ENCODE peak calls at places on chromosome 1, in seven cellular contexts. A is endothelial cell of umbilical vein, P is Karpas-422, X is hepatocyte, R is PC-9, E is astrocyte, C is mammary epithelial cell. M is an unnamed sample.

GRCh38 chr1:37482004-37482785 is 7.8 kb downstream of the ZC3H12A start:
- DNase-seq in A (no peak), P (no peak), X (no peak), R (no peak), E (no peak), C (no peak), M (no peak)

GRCh38 chr1:94550800-94551241 is 9.3 kb upstream of the F3 start:
- DNase-seq in A (no peak), P (no peak), X (peak; percentile 74), R (no peak), E (no peak), C (no peak), M (no peak)

GRCh38 chr1:219990782-219991510 is 55.4 kb downstream of the EPRS1 start:
- DNase-seq in A (peak; percentile 58), P (peak; percentile 70), X (peak; percentile 57), R (no peak), E (peak; percentile 14), C (peak; percentile 23), M (peak; percentile 61)

GRCh38 chr1:176205322-176205914 is 1.7 kb downstream of the COP1 start:
- DNase-seq in A (peak; percentile 56), P (peak; percentile 56), X (no peak), R (peak; percentile 43), E (peak; percentile 1), C (peak; percentile 32), M (peak; percentile 23)

GRCh38 chr1:93904228-93904627 is 5.0 kb downstream of the GCLM start:
- DNase-seq in A (peak; percentile 12), P (peak; percentile 51), X (no peak), R (peak; percentile 28), E (no peak), C (peak; percentile 2), M (peak; percentile 34)

GRCh38 chr1:230385173-230385480 is 41.0 kb downstream of the PGBD5 start:
- DNase-seq in A (no peak), P (no peak), X (no peak), R (no peak), E (no peak), C (no peak), M (no peak)

GRCh38 chr1:7265771-7266371 is 480.6 kb downstream of the CAMTA1 start:
- DNase-seq in A (peak; percentile 70), P (peak; percentile 75), X (peak; percentile 67), R (no peak), E (peak; percentile 93), C (peak; percentile 98), M (peak; percentile 94)

GRCh38 chr1:151547119-151547899 is 7.2 kb downstream of the TUFT1 start:
- DNase-seq in A (peak; percentile 60), P (no peak), X (peak; percentile 82), R (peak; percentile 99), E (peak; percentile 96), C (peak; percentile 93), M (peak; percentile 80)

GRCh38 chr1:171506525-171507304 is 21.4 kb downstream of the PRRC2C start:
- DNase-seq in A (peak; percentile 41), P (no peak), X (no peak), R (no peak), E (peak; percentile 30), C (no peak), M (peak; percentile 36)

GRCh38 chr1:14735861-14736260 is 137.4 kb downstream of the KAZN start:
- DNase-seq in A (no peak), P (no peak), X (no peak), R (no peak), E (no peak), C (no peak), M (no peak)

GRCh38 chr1:3671371-3672180 is 19.3 kb downstream of the TP73 start:
- DNase-seq in A (no peak), P (no peak), X (no peak), R (peak; percentile 47), E (no peak), C (no peak), M (no peak)

GRCh38 chr1:221822591-221822990 is 80.7 kb upstream of the DUSP10 start:
- DNase-seq in A (no peak), P (no peak), X (no peak), R (no peak), E (no peak), C (no peak), M (no peak)

GRCh38 chr1:60825593-60825992 is 256.8 kb upstream of the NFIA start:
- DNase-seq in A (peak; percentile 80), P (peak; percentile 43), X (no peak), R (no peak), E (no peak), C (no peak), M (no peak)

GRCh38 chr1:201728731-201729130 is 100.2 kb upstream of the IPO9 start:
- DNase-seq in A (no peak), P (no peak), X (no peak), R (no peak), E (no peak), C (no peak), M (no peak)

GRCh38 chr1:233373226-233373625 is 45.7 kb downstream of the MAP3K21 start:
- DNase-seq in A (no peak), P (no peak), X (no peak), R (no peak), E (no peak), C (no peak), M (peak; percentile 25)

GRCh38 chr1:94731891-94732290 is 88.3 kb upstream of the SLC44A3 start:
- DNase-seq in A (no peak), P (no peak), X (no peak), R (no peak), E (peak; percentile 43), C (no peak), M (no peak)

DNA sequence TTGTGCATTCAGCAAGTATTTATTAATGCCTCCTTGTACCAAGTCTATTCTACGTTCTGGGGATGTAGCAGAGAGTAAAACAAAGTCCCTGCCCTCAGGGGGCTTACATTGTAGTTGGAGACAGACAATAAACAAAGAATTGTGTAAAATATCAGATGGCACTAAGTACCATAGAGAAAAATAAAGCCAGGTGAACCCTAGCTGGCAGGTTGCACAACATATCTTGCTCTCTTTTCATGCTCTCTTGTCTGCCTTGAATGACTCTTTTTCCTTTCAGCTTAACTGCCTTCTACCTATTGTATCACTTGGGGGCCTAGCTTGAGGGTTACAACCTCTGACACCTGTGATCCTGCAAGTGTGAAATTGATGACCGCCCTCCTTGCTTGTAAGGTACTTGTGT is 20.7 kb upstream of the FASLG start:
- DNase-seq in A (no peak), P (no peak), X (no peak), R (no peak), E (no peak), C (peak; percentile 26), M (no peak)
- H3K4me2 ChIP-seq in A (no peak overlapping the region), P (no peak overlapping the region), X (no peak overlapping the region), R (peak overlapping the region; percentile 71), E (peak overlapping the region; percentile 80), C (peak overlapping the region; percentile 71), M (peak overlapping the region; percentile 64)

DNA sequence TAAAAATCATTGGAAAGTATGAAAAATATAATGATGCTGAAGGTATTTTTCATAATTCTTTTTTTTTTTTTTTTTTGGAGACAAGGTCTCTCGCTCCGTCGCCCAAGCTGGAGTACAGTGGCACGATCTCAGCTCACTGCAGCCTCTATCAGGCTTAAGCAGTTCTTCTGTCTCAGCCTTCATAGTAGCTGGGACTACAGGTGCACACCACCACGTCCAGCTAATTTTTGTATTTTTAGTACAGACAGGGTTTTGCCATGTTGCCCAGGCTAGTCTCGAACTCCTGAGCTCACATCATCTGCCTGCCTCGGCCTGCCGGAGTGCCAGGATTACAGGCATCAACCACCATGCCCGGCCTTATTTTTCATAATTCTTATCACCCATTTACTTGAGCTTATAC is 13.3 kb downstream of the SMAP2 start:
- DNase-seq in A (no peak), P (no peak), X (no peak), R (no peak), E (no peak), C (no peak), M (no peak)
- H3K4me1 ChIP-seq in A (peaks cover 8% of the 10 kb centered on the region), P (peaks cover 64% of the 10 kb centered on the region), X (peaks cover 58% of the 10 kb centered on the region), R (peaks cover 6% of the 10 kb centered on the region), E (peaks cover 6% of the 10 kb centered on the region), C (peaks cover 6% of the 10 kb centered on the region), M (peaks cover 33% of the 10 kb centered on the region)

DNA sequence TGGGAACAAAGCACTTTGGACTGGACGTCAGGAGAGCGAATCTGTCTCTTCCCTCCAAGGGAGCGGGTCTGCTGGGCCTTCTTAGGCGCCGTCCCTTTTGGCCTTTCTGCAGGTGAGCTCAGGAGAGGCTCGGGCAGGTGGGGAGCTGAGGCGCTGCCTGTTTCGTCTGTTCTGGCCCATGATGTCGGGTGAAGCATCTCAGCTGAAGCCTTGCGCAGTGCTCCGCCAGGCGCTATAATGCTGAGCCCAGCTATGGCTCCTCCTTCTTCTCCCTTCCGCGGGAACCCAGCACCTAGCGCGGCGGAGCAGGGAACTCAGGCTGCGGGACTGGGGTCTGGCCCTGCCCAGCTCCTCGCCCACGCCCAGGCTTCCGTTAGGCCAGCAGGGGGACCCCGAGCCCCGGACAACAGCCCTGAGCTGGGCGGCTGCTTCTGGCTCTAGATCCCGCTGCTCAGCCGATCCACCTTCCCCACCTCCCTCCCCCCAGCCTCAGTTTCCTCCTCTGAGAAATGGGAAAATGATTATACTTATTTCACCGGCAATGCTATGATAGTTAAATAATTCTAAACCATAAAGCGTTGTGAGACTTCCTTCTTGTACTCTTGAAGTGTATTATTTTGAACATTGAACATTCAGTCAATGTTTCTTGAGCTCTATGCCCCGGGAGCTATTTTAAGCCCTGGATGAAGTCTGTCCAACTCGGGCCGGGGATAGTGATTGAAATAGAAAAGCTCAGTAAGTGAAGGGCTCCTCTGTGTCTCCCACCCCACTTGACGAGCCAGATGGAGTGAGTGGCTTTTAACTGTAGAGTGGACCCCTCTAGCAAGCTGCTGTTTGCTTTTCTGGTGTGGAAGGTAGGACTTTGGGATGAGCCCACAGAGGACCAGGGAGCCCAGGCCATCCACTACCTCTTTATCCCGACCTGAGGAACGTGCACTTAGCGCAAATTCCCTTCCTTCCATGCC is 9.6 kb upstream of the ADORA1 start:
- DNase-seq in A (peak; percentile 51), P (peak; percentile 79), X (peak; percentile 90), R (no peak), E (peak; percentile 20), C (peak; percentile 43), M (peak; percentile 54)
- H3K4me2 ChIP-seq in A (no peak overlapping the region), P (no peak overlapping the region), X (peak overlapping the region; percentile 8), R (no peak overlapping the region), E (no peak overlapping the region), C (no peak overlapping the region), M (no peak overlapping the region)

GRCh38 chr1:27604579-27605299 is 795 bp upstream of the AHDC1 start:
- DNase-seq in A (no peak), P (no peak), X (no peak), R (no peak), E (no peak), C (no peak), M (no peak)

GRCh38 chr1:27606708-27607238 is 2.8 kb upstream of the AHDC1 start:
- DNase-seq in A (peak; percentile 9), P (no peak), X (peak; percentile 38), R (no peak), E (no peak), C (peak; percentile 23), M (peak; percentile 43)

GRCh38 chr1:27603962-27604578 is at the start of gene AHDC1:
- DNase-seq in A (peak; percentile 88), P (peak; percentile 97), X (peak; percentile 96), R (peak; percentile 65), E (peak; percentile 78), C (peak; percentile 89), M (peak; percentile 89)

GRCh38 chr1:27605796-27606707 is 2.1 kb upstream of the AHDC1 start:
- DNase-seq in A (peak; percentile 53), P (peak; percentile 86), X (peak; percentile 75), R (no peak), E (no peak), C (peak; percentile 32), M (peak; percentile 69)

DNA sequence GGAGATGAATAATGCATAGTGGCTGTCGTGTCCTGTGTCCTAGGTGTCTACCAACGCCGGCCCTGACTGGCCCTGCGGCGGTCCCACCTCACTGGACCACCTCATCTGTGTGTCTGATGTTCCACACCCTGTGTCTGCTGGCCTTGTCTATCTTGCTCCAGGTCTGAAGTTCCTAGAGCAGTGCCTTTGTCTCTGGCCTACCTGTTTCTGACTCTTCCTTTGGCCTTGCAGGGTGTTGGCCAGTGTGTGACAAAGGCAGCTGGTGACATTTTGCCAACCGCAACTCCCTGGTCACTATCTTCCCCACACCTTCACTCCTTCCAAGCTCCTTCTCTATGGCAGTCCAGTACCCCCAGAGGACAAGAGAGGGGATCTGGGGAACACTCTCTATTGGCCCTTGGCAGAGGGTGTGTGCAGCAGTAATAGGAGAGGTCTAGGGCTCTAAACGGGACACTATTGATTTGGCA is 1.4 kb upstream of the AHDC1 start:
- DNase-seq in A (no peak), P (no peak), X (no peak), R (no peak), E (no peak), C (no peak), M (no peak)
- H3K4me1 ChIP-seq in A (peaks cover 11% of the 10 kb centered on the region), P (peaks cover 50% of the 10 kb centered on the region), X (peaks cover 41% of the 10 kb centered on the region), R (peaks cover 13% of the 10 kb centered on the region), E (peaks cover 31% of the 10 kb centered on the region), C (peaks cover 30% of the 10 kb centered on the region), M (peaks cover 14% of the 10 kb centered on the region)